ENCODE peak calls at places on chromosomes 13 and 19, in six cellular contexts. Z, J, U, D, I and V are unnamed samples.
A peak's percentile ranks its signal among the peaks of the same experiment; 100 is the strongest.

GRCh38 chr13:91346848-91347211 is 657 bp upstream of the MIR17HG start:
- DNase-seq in U (no peak), Z (peak; percentile 55), D (no peak), J (no peak), I (peak; percentile 13), V (peak; percentile 1)

GRCh38 chr19:50435221-50435620 is 2.5 kb downstream of the MYBPC2 start:
- DNase-seq in J (no peak), I (no peak), U (no peak), Z (no peak), D (peak; percentile 48), V (no peak)

GRCh38 chr13:93624371-93624777 is 397.8 kb downstream of the GPC6 start:
- DNase-seq in I (no peak), J (no peak), Z (no peak), U (no peak), D (peak; percentile 34), V (no peak)

GRCh38 chr13:87999141-87999765 is 328.1 kb downstream of the SLITRK5 start:
- DNase-seq in D (no peak), I (peak; percentile 6), J (peak; percentile 30), U (no peak), Z (no peak), V (peak; percentile 45)

GRCh38 chr13:42971670-42972355 is 20.2 kb downstream of the EPSTI1 start:
- DNase-seq in D (no peak), Z (no peak), J (peak; percentile 26), I (no peak), U (no peak), V (no peak)

GRCh38 chr13:99356216-99357089 is 49.3 kb upstream of the GPR183 start:
- DNase-seq in J (peak; percentile 87), Z (no peak), I (no peak), D (no peak), U (no peak), V (no peak)

GRCh38 chr13:32021785-32022184 is 9.8 kb upstream of the FRY start:
- DNase-seq in U (no peak), D (no peak), J (no peak), I (no peak), Z (no peak), V (no peak)

GRCh38 chr13:114248011-114248410 is 13.3 kb downstream of the CDC16 start:
- DNase-seq in I (no peak), Z (no peak), J (peak; percentile 54), D (peak; percentile 27), U (no peak), V (no peak)

GRCh38 chr19:42606660-42607351 is 12.1 kb upstream of the CEACAM8 start:
- DNase-seq in J (peak; percentile 27), U (peak; percentile 29), D (peak; percentile 50), I (peak; percentile 80), Z (peak; percentile 98), V (peak; percentile 85)

GRCh38 chr13:93466502-93467036 is 240.0 kb downstream of the GPC6 start:
- DNase-seq in Z (no peak), I (no peak), D (no peak), U (no peak), J (peak; percentile 5), V (no peak)

GRCh38 chr13:38703255-38703654 is 16.4 kb downstream of the FREM2 start:
- DNase-seq in U (no peak), Z (no peak), I (no peak), D (no peak), J (no peak), V (no peak)

GRCh38 chr19:50402544-50403301 is 16.0 kb upstream of the SPIB start:
- DNase-seq in D (peak; percentile 8), I (no peak), U (no peak), Z (no peak), J (no peak), V (no peak)

GRCh38 chr19:3544742-3545668 is 6.0 kb downstream of the TEKTIP1 start:
- DNase-seq in Z (peak; percentile 76), J (peak; percentile 26), I (peak; percentile 60), D (peak; percentile 99), U (no peak), V (peak; percentile 52)

GRCh38 chr13:26050568-26051230 is 1.1 kb downstream of the SHISA2 start:
- DNase-seq in I (no peak), Z (peak; percentile 21), D (peak; percentile 83), J (no peak), U (no peak), V (no peak)

GRCh38 chr13:46232281-46232680 is 20.6 kb downstream of the LRRC63 start:
- DNase-seq in D (peak; percentile 36), I (no peak), U (no peak), Z (no peak), J (peak; percentile 1), V (no peak)

GRCh38 chr13:93900735-93901134 is 578.7 kb downstream of the DCT start:
- DNase-seq in I (no peak), D (no peak), Z (no peak), U (no peak), J (peak; percentile 67), V (no peak)

GRCh38 chr19:40088299-40089047 is 2.3 kb downstream of the ZNF780A start:
- DNase-seq in U (no peak), D (no peak), I (no peak), J (no peak), Z (no peak), V (no peak)

GRCh38 chr13:47184311-47184710 is 287.5 kb upstream of the HTR2A start:
- DNase-seq in I (no peak), J (peak; percentile 4), Z (no peak), U (no peak), D (no peak), V (no peak)

GRCh38 chr13:88246239-88246638 is 575.1 kb downstream of the SLITRK5 start:
- DNase-seq in I (no peak), D (no peak), J (no peak), U (no peak), Z (no peak), V (no peak)

GRCh38 chr13:33999830-34000605 is 182.1 kb downstream of the RFC3 start:
- DNase-seq in I (peak; percentile 77), U (no peak), J (no peak), D (no peak), Z (no peak), V (peak; percentile 50)

GRCh38 chr13:21225082-21225481 is 48.6 kb downstream of the MRPL57 start:
- DNase-seq in D (no peak), Z (no peak), I (no peak), U (no peak), J (no peak), V (no peak)

GRCh38 chr19:46428278-46429141 is at the start of gene PNMA8C:
- DNase-seq in Z (peak; percentile 59), D (peak; percentile 90), J (peak; percentile 63), U (peak; percentile 85), I (no peak), V (peak; percentile 46)

GRCh38 chr13:97231118-97231831 is 9.1 kb downstream of the MBNL2 start:
- DNase-seq in J (no peak), U (no peak), Z (no peak), D (no peak), I (no peak), V (peak; percentile 46)

GRCh38 chr13:96851856-96852255 is 142.4 kb downstream of the OXGR1 start:
- DNase-seq in Z (no peak), D (peak; percentile 15), U (no peak), I (no peak), J (no peak), V (no peak)

GRCh38 chr13:64556391-64556790 is 2673.7 kb downstream of the PCDH9 start:
- DNase-seq in U (no peak), Z (no peak), J (peak; percentile 2), I (no peak), D (no peak), V (no peak)

GRCh38 chr13:42116225-42116624 is 67.8 kb downstream of the DGKH start:
- DNase-seq in D (no peak), Z (no peak), J (no peak), I (no peak), U (no peak), V (no peak)

GRCh38 chr13:27463500-27463899 is 13.1 kb upstream of the MTIF3 start:
- DNase-seq in D (peak; percentile 37), Z (no peak), J (no peak), I (no peak), U (no peak), V (no peak)

GRCh38 chr13:51298812-51299211 is 40.7 kb upstream of the SERPINE3 start:
- DNase-seq in Z (no peak), I (peak; percentile 5), J (peak; percentile 19), U (no peak), D (no peak), V (no peak)

GRCh38 chr19:51417107-51417806 is at the start of gene SIGLEC10:
- DNase-seq in Z (peak; percentile 12), U (no peak), J (no peak), D (no peak), I (peak; percentile 46), V (peak; percentile 66)

GRCh38 chr19:38494379-38494778 is 60.9 kb downstream of the RYR1 start:
- DNase-seq in J (no peak), I (no peak), D (peak; percentile 67), U (no peak), Z (no peak), V (no peak)

GRCh38 chr13:35472308-35473008 is 4.0 kb downstream of the MAB21L1 start:
- DNase-seq in D (no peak), J (no peak), I (no peak), U (no peak), Z (no peak), V (no peak)
- H3K4me3 ChIP-seq in D (peak overlapping the region; percentile 92), J (no peak overlapping the region), I (no peak overlapping the region), U (no peak overlapping the region), Z (no peak overlapping the region), V (no peak overlapping the region)

DNA sequence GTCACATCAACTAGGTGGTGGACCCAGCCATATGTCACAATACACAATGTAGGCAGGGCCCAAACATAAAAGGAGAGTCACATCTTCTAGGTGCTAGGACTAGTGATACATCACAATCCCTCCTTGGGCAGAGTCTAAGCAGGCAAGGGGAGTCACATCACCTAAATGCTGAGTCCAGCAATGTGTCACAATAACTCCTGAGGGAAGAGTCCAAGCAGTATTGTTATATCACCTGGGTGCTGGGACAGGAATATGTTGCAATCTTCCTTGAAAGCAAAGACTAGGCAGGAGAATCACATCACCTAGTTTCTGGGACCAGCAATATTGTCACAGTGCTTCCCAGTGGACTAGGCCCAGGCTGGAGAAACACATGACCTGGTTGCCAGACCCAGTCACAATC is 29.4 kb upstream of the ZNF729 start:
- DNase-seq in Z (no peak), D (no peak), U (no peak), I (no peak), J (no peak), V (no peak)
- H3K9me3 ChIP-seq in Z (no peaks in the 10 kb centered on the region), D (no peaks in the 10 kb centered on the region), U (peaks cover 8% of the 10 kb centered on the region), I (peaks cover 23% of the 10 kb centered on the region), J (peaks cover 31% of the 10 kb centered on the region), V (no peaks in the 10 kb centered on the region)

DNA sequence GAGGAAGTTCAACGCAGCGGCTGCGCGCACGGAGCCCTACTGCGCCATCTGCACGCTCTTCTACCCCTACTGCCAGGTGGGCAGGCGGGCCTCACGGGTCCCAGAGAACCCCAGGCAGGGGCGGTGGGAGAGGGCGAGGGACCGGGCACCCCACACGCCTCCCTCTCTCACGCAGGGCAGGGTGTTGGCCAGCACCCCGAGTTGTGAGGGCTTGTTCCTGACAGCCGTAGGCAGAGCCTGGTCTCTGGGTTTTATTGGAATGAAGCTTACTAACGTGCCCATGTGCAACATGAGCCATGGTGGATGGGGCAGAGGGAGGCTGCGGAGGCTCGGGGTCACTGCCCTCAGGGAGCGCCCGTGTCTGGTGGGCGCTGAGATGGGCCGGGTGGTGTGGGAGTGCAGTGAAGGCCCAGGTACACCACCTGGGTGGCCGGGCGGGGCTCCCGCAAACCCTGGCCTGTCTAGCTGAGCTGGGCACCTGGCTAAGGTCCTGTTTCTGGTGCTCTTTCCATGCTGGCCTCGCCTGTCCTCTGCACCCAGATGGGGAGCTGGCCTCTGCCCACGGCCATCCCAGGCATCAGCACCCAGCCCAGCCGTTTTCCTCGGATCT is 165.2 kb downstream of the KDM4B start:
- DNase-seq in U (no peak), D (no peak), Z (no peak), I (no peak), J (no peak), V (no peak)
- H3K36me3 ChIP-seq in U (no peaks in the 10 kb centered on the region), D (peaks cover 31% of the 10 kb centered on the region), Z (no peaks in the 10 kb centered on the region), I (peaks cover 15% of the 10 kb centered on the region), J (peaks cover 59% of the 10 kb centered on the region), V (no peaks in the 10 kb centered on the region)

GRCh38 chr13:111877906-111878305 is 189.0 kb upstream of the SOX1 start:
- DNase-seq in U (no peak), J (no peak), Z (no peak), I (no peak), D (no peak), V (no peak)
- H3K4me3 ChIP-seq in U (no peak overlapping the region), J (no peak overlapping the region), Z (no peak overlapping the region), I (no peak overlapping the region), D (no peak overlapping the region), V (no peak overlapping the region)